ENCODE peak calls at places on chromosome 13, in six cellular contexts. E, A, H, N, I and Q are unnamed samples.

GRCh38 chr13:98026457-98026857 is 73.0 kb downstream of the IPO5 start:
- DNase-seq in E (no peak), A (peak; percentile 96), H (no peak), N (no peak), I (no peak), Q (no peak)

GRCh38 chr13:65488606-65489005 is 1741.5 kb downstream of the PCDH9 start:
- DNase-seq in E (no peak), A (no peak), H (no peak), N (no peak), I (no peak), Q (no peak)

GRCh38 chr13:45781553-45782326 is 69.8 kb downstream of the SIAH3 start:
- DNase-seq in E (peak; percentile 90), A (no peak), H (no peak), N (no peak), I (no peak), Q (no peak)

GRCh38 chr13:27708325-27708724 is 84.0 kb upstream of the GSX1 start:
- DNase-seq in E (no peak), A (no peak), H (no peak), N (no peak), I (no peak), Q (peak; percentile 2)

GRCh38 chr13:99367106-99367616 is 60.0 kb upstream of the GPR183 start:
- DNase-seq in E (no peak), A (no peak), H (no peak), N (no peak), I (no peak), Q (no peak)

GRCh38 chr13:87123987-87124784 is 547.0 kb upstream of the SLITRK5 start:
- DNase-seq in E (no peak), A (peak; percentile 10), H (no peak), N (peak; percentile 75), I (peak; percentile 1), Q (peak; percentile 80)

GRCh38 chr13:101399365-101399764 is 16.9 kb downstream of the NALCN start:
- DNase-seq in E (no peak), A (no peak), H (no peak), N (no peak), I (no peak), Q (no peak)

GRCh38 chr13:113656831-113657671 is 947 bp downstream of the ATP4B start:
- DNase-seq in E (no peak), A (no peak), H (no peak), N (no peak), I (no peak), Q (no peak)

GRCh38 chr13:113195360-113195759 is 13.1 kb downstream of the PCID2 start:
- DNase-seq in E (no peak), A (no peak), H (no peak), N (no peak), I (no peak), Q (peak; percentile 36)

GRCh38 chr13:95709101-95709500 is 32.2 kb downstream of the DNAJC3 start:
- DNase-seq in E (no peak), A (no peak), H (no peak), N (no peak), I (no peak), Q (no peak)

GRCh38 chr13:58097831-58098230 is 466.3 kb downstream of the PCDH17 start:
- DNase-seq in E (no peak), A (no peak), H (no peak), N (no peak), I (no peak), Q (no peak)

GRCh38 chr13:98509271-98510155 is 67.4 kb downstream of the STK24 start:
- DNase-seq in E (no peak), A (peak; percentile 30), H (peak; percentile 79), N (peak; percentile 63), I (peak; percentile 89), Q (no peak)

GRCh38 chr13:99425485-99426341 is 75.6 kb upstream of the TM9SF2 start:
- DNase-seq in E (no peak), A (no peak), H (peak; percentile 90), N (no peak), I (no peak), Q (no peak)

GRCh38 chr13:45447050-45447661 is 17.6 kb upstream of the COG3 start:
- DNase-seq in E (no peak), A (peak; percentile 99), H (no peak), N (no peak), I (no peak), Q (no peak)

GRCh38 chr13:101127741-101128353 is 288.5 kb downstream of the NALCN start:
- DNase-seq in E (peak; percentile 53), A (peak; percentile 33), H (no peak), N (peak; percentile 21), I (peak; percentile 27), Q (peak; percentile 20)

GRCh38 chr13:97226788-97227627 is 4.9 kb downstream of the MBNL2 start:
- DNase-seq in E (no peak), A (no peak), H (no peak), N (no peak), I (peak; percentile 62), Q (peak; percentile 13)

GRCh38 chr13:113364371-113364932 is 522 bp upstream of the GRTP1 start:
- DNase-seq in E (no peak), A (no peak), H (no peak), N (no peak), I (no peak), Q (peak; percentile 51)

GRCh38 chr13:101572456-101572855 is 120.0 kb downstream of the ITGBL1 start:
- DNase-seq in E (no peak), A (no peak), H (no peak), N (no peak), I (no peak), Q (no peak)

GRCh38 chr13:105798541-105798940 is 736.9 kb downstream of the EFNB2 start:
- DNase-seq in E (no peak), A (no peak), H (no peak), N (no peak), I (no peak), Q (no peak)
- TF ChIP-seq JUND in E (no peak), A (no peak), H (no peak), N (no peak), I (no peak), Q (no peak)

GRCh38 chr13:111282425-111282824 is 38.0 kb upstream of the TEX29 start:
- DNase-seq in E (no peak), A (no peak), H (no peak), N (no peak), I (no peak), Q (no peak)

GRCh38 chr13:111280226-111280625 is 40.2 kb upstream of the TEX29 start:
- DNase-seq in E (no peak), A (no peak), H (no peak), N (no peak), I (no peak), Q (no peak)

GRCh38 chr13:111281751-111282311 is 38.6 kb upstream of the TEX29 start:
- DNase-seq in E (no peak), A (no peak), H (no peak), N (no peak), I (no peak), Q (no peak)

GRCh38 chr13:111279253-111279652 is 41.2 kb upstream of the TEX29 start:
- DNase-seq in E (no peak), A (no peak), H (no peak), N (no peak), I (no peak), Q (no peak)

DNA sequence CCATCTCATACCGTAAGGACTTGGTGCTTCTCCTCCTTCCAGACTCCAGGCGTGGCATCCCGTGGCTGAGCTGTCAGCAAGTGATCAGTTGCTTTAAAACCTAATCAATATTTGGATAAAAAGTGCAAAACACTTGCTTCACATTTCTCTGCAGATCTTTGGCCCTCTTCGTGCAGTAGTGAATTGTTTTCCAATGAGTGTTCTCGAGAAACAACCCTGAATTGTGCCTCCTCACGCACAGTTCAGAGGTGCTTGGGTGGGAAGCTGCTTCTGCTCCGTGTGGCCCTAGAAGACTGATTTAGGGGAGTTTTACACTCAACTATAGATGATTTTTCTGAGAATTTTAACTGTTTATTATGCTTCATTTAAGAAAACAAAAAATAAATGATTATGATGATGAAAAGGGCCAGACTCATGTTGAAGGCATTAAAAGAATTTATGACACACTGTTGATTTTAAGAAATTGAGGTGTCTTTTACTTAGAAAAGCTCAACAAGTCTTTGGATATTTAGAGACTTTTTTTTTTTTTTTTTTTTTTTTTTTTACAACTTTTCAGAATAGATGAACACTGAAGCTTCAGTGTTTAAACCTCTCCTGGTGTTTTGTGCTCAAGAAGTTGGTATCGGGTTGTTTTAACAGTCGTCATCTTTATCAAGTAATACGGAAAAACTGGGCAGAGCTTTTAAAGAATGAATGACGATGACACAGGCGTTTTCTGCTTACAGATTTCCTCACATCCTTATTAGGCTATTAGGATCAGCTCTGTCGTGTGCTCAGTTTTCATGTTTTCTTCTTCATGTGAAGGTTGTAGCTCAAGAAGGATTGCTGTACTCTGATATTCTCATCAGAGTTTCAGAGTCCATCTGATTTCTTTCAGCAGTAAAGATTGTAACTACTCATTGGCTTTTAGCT is 39.5 kb upstream of the TEX29 start:
- DNase-seq in E (no peak), A (no peak), H (no peak), N (no peak), I (no peak), Q (no peak)
- TF ChIP-seq JUND in E (no peak), A (no peak), H (no peak), N (no peak), I (no peak), Q (no peak)

DNA sequence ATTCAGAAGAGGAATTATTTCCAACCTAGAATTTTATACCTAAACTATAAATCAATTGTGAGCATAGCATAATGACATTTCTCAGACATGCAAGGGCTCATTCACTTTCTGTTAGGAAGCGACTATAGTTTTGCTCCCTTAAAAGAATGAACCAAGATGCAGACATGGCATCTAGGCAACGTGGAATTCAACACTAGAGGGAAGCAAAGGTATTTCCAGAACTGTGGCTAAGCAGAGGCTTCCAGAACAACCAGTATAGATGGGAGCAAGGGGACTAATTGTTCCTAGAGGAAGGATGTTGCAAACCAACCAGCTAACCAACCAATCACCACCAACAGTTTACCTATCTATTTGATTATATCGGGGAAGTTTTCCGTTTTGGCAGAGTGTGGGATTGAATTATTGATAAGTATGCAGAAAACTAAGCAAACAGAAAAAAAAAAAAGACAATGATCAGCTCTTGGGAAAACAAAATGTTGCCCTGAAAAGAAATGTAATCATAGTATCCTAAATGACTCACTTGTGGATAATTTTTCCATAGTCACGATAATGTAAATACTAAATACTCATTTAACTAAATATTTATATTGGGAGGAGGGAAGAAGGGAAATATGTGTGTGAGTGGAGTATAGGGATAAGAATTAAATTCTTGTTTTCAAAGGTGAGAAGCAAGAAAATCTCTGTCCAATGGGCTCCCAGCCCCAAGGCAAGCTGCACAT is 21.1 kb downstream of the ARL11 start:
- DNase-seq in E (no peak), A (peak; percentile 33), H (no peak), N (no peak), I (no peak), Q (peak; percentile 64)
- TF ChIP-seq JUND in E (no peak), A (no peak), H (no peak), N (no peak), I (no peak), Q (no peak)

DNA sequence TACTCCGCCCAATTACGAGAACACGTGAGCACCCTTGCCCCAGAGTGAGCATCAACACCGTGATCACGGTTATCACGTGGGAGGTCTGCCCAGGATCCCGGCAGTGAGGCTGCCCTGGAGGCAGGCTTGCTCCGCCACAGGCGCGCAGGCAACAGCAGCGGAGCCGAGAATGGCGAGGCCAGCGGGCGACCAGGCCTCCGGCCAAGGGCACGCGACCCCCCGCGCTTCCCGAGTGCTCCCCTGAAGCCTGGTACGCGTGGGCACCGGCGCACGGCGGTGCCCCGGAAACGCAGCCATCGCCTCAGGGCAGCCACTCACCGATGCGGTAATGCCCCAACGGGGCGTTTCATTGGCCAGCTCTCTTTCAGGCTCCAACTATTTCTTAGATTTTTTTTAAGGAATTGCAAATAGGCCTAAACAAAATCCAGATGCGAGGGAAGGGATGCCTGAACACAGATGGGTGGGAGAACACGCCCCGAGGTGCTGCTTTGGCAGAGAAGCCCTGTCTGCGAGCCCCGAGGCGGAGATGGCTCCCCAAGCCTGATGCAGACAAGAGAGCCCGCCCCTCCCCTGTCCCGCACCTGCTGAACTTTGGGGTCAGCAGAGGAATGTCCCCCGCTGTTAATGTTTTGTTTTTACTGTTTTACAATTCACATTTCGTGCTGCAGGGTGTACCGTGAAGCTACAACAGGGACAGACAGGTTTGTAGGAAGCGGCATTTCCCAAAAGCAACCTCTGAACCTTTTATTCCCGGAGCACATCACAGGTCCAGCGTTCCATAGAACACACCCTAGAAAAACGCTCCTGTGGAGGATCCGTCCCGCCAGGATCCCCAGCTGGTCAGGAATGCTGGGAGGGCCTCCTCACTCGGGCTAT is 132.7 kb downstream of the ZDHHC20 start:
- DNase-seq in E (peak; percentile 70), A (no peak), H (no peak), N (no peak), I (no peak), Q (no peak)
- TF ChIP-seq JUND in E (no peak), A (no peak), H (no peak), N (no peak), I (no peak), Q (no peak)